ENCODE peak calls at places on chromosomes 12 and 14, in six cellular contexts. R is BJ; S is CD4-positive, alpha-beta memory T cell; W is dorsolateral prefrontal cortex; T is pancreas; Q is GM23338. O is an unnamed sample.

GRCh38 chr12:94875525-94875924 is 128.0 kb downstream of the NDUFA12 start:
- DNase-seq in S (no peak), Q (peak; percentile 63), W (no peak), R (no peak), T (no peak), O (no peak)

GRCh38 chr12:32903763-32904162 is 7.2 kb upstream of the PKP2 start:
- DNase-seq in S (no peak), Q (no peak), T (no peak), R (no peak), W (no peak), O (no peak)

GRCh38 chr14:97517566-97518234 is 720.5 kb downstream of the VRK1 start:
- DNase-seq in R (no peak), Q (no peak), W (no peak), S (no peak), T (no peak), O (no peak)

GRCh38 chr12:18262514-18262913 is 1.2 kb downstream of the PIK3C2G start:
- DNase-seq in R (no peak), Q (no peak), W (no peak), S (no peak), T (no peak), O (no peak)

GRCh38 chr12:18696971-18697602 is 40.7 kb downstream of the PLCZ1 start:
- DNase-seq in T (no peak), R (no peak), Q (no peak), S (no peak), W (no peak), O (no peak)

GRCh38 chr14:50342211-50343080 is 30.3 kb downstream of the DMAC2L start:
- DNase-seq in R (peak; percentile 58), S (no peak), T (peak; percentile 29), W (peak; percentile 83), Q (peak; percentile 68), O (peak; percentile 28)

GRCh38 chr12:113794774-113795173 is 171.4 kb downstream of the RBM19 start:
- DNase-seq in Q (no peak), W (no peak), T (no peak), R (no peak), S (no peak), O (no peak)

GRCh38 chr12:71771069-71771468 is 16.4 kb downstream of the RAB21 start:
- DNase-seq in T (no peak), R (no peak), Q (no peak), S (no peak), W (no peak), O (no peak)

GRCh38 chr14:75271514-75271913 is 7.1 kb upstream of the FOS start:
- DNase-seq in W (no peak), Q (no peak), T (no peak), S (no peak), R (no peak), O (no peak)

GRCh38 chr12:104790296-104791125 is 167.6 kb downstream of the SLC41A2 start:
- DNase-seq in S (peak; percentile 30), W (no peak), Q (peak; percentile 80), T (peak; percentile 54), R (no peak), O (no peak)

GRCh38 chr12:47722136-47722834 is 3.0 kb downstream of the ENDOU start:
- DNase-seq in W (no peak), Q (no peak), T (no peak), R (no peak), S (no peak), O (no peak)

GRCh38 chr12:100986595-100987547 is 192.3 kb downstream of the ANO4 start:
- DNase-seq in W (no peak), Q (peak; percentile 54), S (no peak), R (peak; percentile 91), T (no peak), O (peak; percentile 29)

GRCh38 chr12:27531916-27532315 is 7.9 kb downstream of the PPFIBP1 start:
- DNase-seq in Q (no peak), T (no peak), R (no peak), W (no peak), S (no peak), O (no peak)

GRCh38 chr12:27534060-27534764 is 10.2 kb downstream of the PPFIBP1 start:
- DNase-seq in Q (no peak), R (no peak), T (no peak), W (no peak), S (peak; percentile 29), O (no peak)

GRCh38 chr12:27535318-27535717 is 11.3 kb downstream of the PPFIBP1 start:
- DNase-seq in R (no peak), Q (no peak), T (no peak), S (no peak), W (no peak), O (no peak)

GRCh38 chr12:27537855-27538675 is 14.1 kb downstream of the PPFIBP1 start:
- DNase-seq in S (no peak), T (no peak), W (no peak), Q (no peak), R (no peak), O (no peak)

DNA sequence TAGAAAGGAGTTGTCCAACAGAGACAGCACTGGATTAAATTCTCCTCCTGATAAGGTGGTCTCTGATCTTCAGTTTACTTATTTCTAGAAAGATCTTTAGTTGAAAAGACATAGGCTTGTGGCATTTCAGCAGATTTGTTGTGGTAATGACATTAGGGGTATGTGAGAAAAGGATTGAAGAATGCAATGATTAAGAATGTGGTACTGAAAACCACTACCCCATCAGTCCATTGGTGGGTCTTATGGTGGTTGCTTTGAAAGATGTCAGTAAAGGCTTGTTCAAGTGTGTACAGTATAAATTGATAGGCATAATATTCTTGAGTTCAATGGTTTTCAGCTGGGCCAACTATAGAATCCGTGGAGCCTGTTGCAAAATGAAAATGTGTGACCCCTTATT is 10.8 kb downstream of the PPFIBP1 start:
- DNase-seq in W (no peak), T (no peak), S (no peak), R (no peak), Q (no peak), O (no peak)
- H3K4me3 ChIP-seq in W (no peak overlapping the region), T (no peak overlapping the region), S (no peak overlapping the region), R (no peak overlapping the region), Q (no peak overlapping the region), O (no peak overlapping the region)

DNA sequence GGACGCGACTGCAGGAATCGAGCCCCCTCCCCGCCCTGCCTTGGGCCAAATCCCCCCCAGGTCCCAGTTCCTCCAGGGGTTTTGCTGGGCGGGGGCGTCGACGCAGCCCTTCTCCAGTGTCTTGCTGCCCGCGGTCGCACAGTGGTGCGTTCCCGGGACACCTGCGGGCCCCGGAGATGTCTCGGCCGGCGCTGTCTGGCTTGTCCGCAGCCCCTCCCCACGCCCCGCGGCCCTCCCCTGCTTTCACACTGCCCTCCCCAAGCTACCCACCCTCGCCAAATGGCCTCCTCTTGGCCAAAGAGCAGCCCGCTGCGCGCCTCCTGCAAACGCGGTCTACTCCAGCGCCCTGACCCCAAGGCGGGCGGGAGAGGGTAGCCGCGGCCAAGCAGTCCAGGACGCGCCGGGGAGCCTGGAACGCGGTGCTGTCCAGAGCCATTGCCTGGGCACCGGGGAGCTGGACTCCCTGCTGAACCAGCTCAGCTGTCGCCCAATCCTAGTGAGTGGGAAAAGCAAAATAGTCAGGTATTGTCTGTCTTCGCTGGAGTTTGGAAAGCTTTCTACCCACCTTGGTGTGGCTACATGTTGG is 122.0 kb downstream of the AACS start:
- DNase-seq in W (no peak), Q (peak; percentile 44), T (no peak), R (no peak), S (no peak), O (no peak)
- H3K4me3 ChIP-seq in W (peak overlapping the region; percentile 76), Q (peak overlapping the region; percentile 70), T (peak overlapping the region; percentile 17), R (peak overlapping the region; percentile 37), S (no peak overlapping the region), O (peak overlapping the region; percentile 54)

DNA sequence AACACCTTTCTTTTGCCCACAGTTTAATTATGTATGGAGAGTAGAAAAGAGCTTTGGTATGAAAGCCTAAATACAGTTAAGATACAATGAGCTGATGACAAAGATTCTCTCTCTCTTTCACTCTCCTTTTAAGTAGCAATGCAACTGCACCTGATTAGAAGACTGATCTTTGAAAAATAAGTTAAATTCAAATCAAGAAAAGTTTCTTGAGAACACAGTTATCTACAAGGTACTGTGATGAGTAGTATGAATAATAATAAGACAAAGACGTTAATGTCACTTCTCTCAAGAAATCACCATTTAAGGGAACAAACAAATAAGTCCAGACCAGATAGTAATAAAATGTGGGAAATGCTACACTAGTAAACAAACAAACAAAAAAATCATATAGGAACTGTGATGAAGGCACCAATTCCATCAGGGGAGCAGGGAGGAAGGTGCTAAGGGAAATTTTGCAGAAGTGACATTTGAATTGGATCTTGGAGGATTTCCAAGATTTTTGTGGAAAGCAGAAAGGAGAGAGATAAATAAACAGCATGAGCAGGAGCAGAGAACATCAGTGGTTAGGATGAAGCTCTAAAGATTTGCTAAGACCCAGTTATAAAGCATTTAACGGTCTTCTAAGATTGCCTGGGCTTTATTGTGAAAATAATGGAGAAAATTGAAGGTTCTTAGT is 65.2 kb upstream of the STK38L start:
- DNase-seq in W (no peak), R (no peak), S (no peak), Q (no peak), T (no peak), O (no peak)
- H3K4me3 ChIP-seq in W (no peak overlapping the region), R (no peak overlapping the region), S (no peak overlapping the region), Q (no peak overlapping the region), T (no peak overlapping the region), O (no peak overlapping the region)

GRCh38 chr14:92568621-92569479 is 55.3 kb downstream of the RIN3 start:
- DNase-seq in Q (no peak), R (no peak), W (no peak), T (no peak), S (no peak), O (no peak)
- H3K4me3 ChIP-seq in Q (no peak overlapping the region), R (no peak overlapping the region), W (no peak overlapping the region), T (no peak overlapping the region), S (no peak overlapping the region), O (no peak overlapping the region)